ENCODE peak calls at places on chromosomes 6 and 20, in ten cellular contexts. S, L, H, F, M, C, E, N, D and Y are unnamed samples.

GRCh38 chr20:38109657-38110524 is 55.2 kb downstream of the TGM2 start:
- DNase-seq in L (peak; percentile 95), D (peak; percentile 62), E (no peak), F (no peak), H (no peak), M (peak; percentile 99), N (no peak), C (no peak), S (no peak), Y (peak; percentile 90)

GRCh38 chr6:28433119-28433518 is 10.2 kb downstream of the ZSCAN23 start:
- DNase-seq in D (no peak), E (no peak), M (no peak), H (no peak), F (no peak), L (no peak), C (no peak), N (no peak), S (no peak), Y (no peak)

GRCh38 chr20:22918286-22918983 is 116.7 kb upstream of the SSTR4 start:
- DNase-seq in S (no peak), F (peak; percentile 5), C (no peak), N (no peak), E (no peak), M (no peak), L (no peak), H (peak; percentile 51), D (no peak), Y (no peak)

GRCh38 chr20:37804584-37805566 is 98.1 kb upstream of the VSTM2L start:
- DNase-seq in F (no peak), H (peak; percentile 9), M (no peak), C (peak; percentile 60), L (no peak), S (no peak), E (no peak), N (no peak), D (no peak), Y (no peak)

GRCh38 chr20:35523298-35523888 is 6.1 kb downstream of the C20orf173 start:
- DNase-seq in F (no peak), N (peak; percentile 31), E (peak; percentile 59), L (peak; percentile 22), H (no peak), C (no peak), M (no peak), S (peak; percentile 25), D (peak; percentile 54), Y (no peak)

GRCh38 chr6:146931214-146931613 is 273.0 kb upstream of the STXBP5 start:
- DNase-seq in E (no peak), C (no peak), N (no peak), L (no peak), D (no peak), F (no peak), M (no peak), S (no peak), H (peak; percentile 2), Y (no peak)

GRCh38 chr6:44222987-44223470 is 366 bp upstream of the SLC29A1 start:
- DNase-seq in S (no peak), N (no peak), F (no peak), H (peak; percentile 61), E (no peak), L (no peak), C (no peak), M (no peak), D (peak; percentile 89), Y (no peak)

GRCh38 chr20:12019677-12020076 is 102.0 kb downstream of the BTBD3 start:
- DNase-seq in S (no peak), C (no peak), M (no peak), D (no peak), N (no peak), F (no peak), H (no peak), E (no peak), L (no peak), Y (no peak)

GRCh38 chr20:40895182-40895581 is 133.4 kb upstream of the TOP1 start:
- DNase-seq in N (no peak), D (no peak), S (no peak), H (no peak), M (no peak), C (no peak), E (no peak), F (no peak), L (no peak), Y (no peak)

GRCh38 chr6:137931849-137932465 is 64.9 kb downstream of the TNFAIP3 start:
- DNase-seq in E (no peak), F (no peak), C (no peak), M (no peak), N (no peak), H (no peak), L (no peak), D (no peak), S (no peak), Y (no peak)

GRCh38 chr20:10558635-10559187 is 115.1 kb downstream of the JAG1 start:
- DNase-seq in H (no peak), S (no peak), E (no peak), M (peak; percentile 99), L (peak; percentile 98), C (no peak), F (no peak), D (no peak), N (no peak), Y (no peak)

GRCh38 chr6:99522531-99522930 is 7.3 kb upstream of the USP45 start:
- DNase-seq in F (no peak), M (peak; percentile 49), L (peak; percentile 88), C (no peak), N (no peak), E (no peak), S (no peak), D (no peak), H (no peak), Y (no peak)